ENCODE peak calls at places on chromosomes 6 and 20, in seven cellular contexts. One of them, this sample, is unnamed. For H3K27me3, the result is how much of the 10 kb centered on the place peaks cover.

GRCh38 chr6:163536770-163537169 is 122.3 kb downstream of the QKI start:
- DNase-seq in CD8-positive, alpha-beta memory T cell: no peak
- DNase-seq in IMR-90: peak
- DNase-seq in CD4-positive, CD25-positive, alpha-beta regulatory T cell: no peak
- DNase-seq in ascending aorta: no peak
- DNase-seq in gastrocnemius medialis: no peak
- DNase-seq in heart right ventricle: no peak
- DNase-seq in this sample: no peak

GRCh38 chr6:129317931-129318820 is 391.8 kb downstream of the ARHGAP18 start:
- DNase-seq in gastrocnemius medialis: no peak
- DNase-seq in IMR-90: peak
- DNase-seq in CD8-positive, alpha-beta memory T cell: no peak
- DNase-seq in heart right ventricle: no peak
- DNase-seq in ascending aorta: no peak
- DNase-seq in CD4-positive, CD25-positive, alpha-beta regulatory T cell: no peak
- DNase-seq in this sample: no peak

GRCh38 chr20:38109657-38110524 is 55.2 kb downstream of the TGM2 start:
- DNase-seq in ascending aorta: peak
- DNase-seq in CD8-positive, alpha-beta memory T cell: no peak
- DNase-seq in CD4-positive, CD25-positive, alpha-beta regulatory T cell: no peak
- DNase-seq in gastrocnemius medialis: peak
- DNase-seq in IMR-90: peak
- DNase-seq in heart right ventricle: peak
- DNase-seq in this sample: peak

GRCh38 chr6:22147983-22148797 is 148.6 kb downstream of the PRL start:
- DNase-seq in CD8-positive, alpha-beta memory T cell: peak
- DNase-seq in ascending aorta: no peak
- DNase-seq in CD4-positive, CD25-positive, alpha-beta regulatory T cell: no peak
- DNase-seq in heart right ventricle: peak
- DNase-seq in IMR-90: peak
- DNase-seq in gastrocnemius medialis: peak
- DNase-seq in this sample: peak

GRCh38 chr6:85468326-85468725 is 18.4 kb downstream of the NT5E start:
- DNase-seq in ascending aorta: no peak
- DNase-seq in CD4-positive, CD25-positive, alpha-beta regulatory T cell: no peak
- DNase-seq in CD8-positive, alpha-beta memory T cell: no peak
- DNase-seq in IMR-90: peak
- DNase-seq in gastrocnemius medialis: no peak
- DNase-seq in heart right ventricle: no peak
- DNase-seq in this sample: no peak

GRCh38 chr6:74182992-74183391 is 487.0 kb downstream of the CD109 start:
- DNase-seq in CD8-positive, alpha-beta memory T cell: no peak
- DNase-seq in heart right ventricle: no peak
- DNase-seq in ascending aorta: no peak
- DNase-seq in CD4-positive, CD25-positive, alpha-beta regulatory T cell: no peak
- DNase-seq in IMR-90: peak
- DNase-seq in gastrocnemius medialis: no peak
- DNase-seq in this sample: no peak

GRCh38 chr6:44431118-44431725 is 43.7 kb downstream of the CDC5L start:
- DNase-seq in gastrocnemius medialis: no peak
- DNase-seq in ascending aorta: no peak
- DNase-seq in CD8-positive, alpha-beta memory T cell: peak
- DNase-seq in heart right ventricle: peak
- DNase-seq in CD4-positive, CD25-positive, alpha-beta regulatory T cell: peak
- DNase-seq in IMR-90: peak
- DNase-seq in this sample: no peak

GRCh38 chr6:15894973-15895858 is 232.4 kb upstream of the DTNBP1 start:
- DNase-seq in ascending aorta: no peak
- DNase-seq in heart right ventricle: no peak
- DNase-seq in gastrocnemius medialis: no peak
- DNase-seq in IMR-90: no peak
- DNase-seq in CD4-positive, CD25-positive, alpha-beta regulatory T cell: no peak
- DNase-seq in CD8-positive, alpha-beta memory T cell: no peak
- DNase-seq in this sample: no peak

GRCh38 chr6:111805511-111806181 is 67.6 kb downstream of the FYN start:
- DNase-seq in heart right ventricle: no peak
- DNase-seq in ascending aorta: no peak
- DNase-seq in CD4-positive, CD25-positive, alpha-beta regulatory T cell: no peak
- DNase-seq in gastrocnemius medialis: no peak
- DNase-seq in IMR-90: peak
- DNase-seq in CD8-positive, alpha-beta memory T cell: no peak
- DNase-seq in this sample: no peak

GRCh38 chr6:15793826-15794225 is 131.0 kb upstream of the DTNBP1 start:
- DNase-seq in CD8-positive, alpha-beta memory T cell: no peak
- DNase-seq in heart right ventricle: no peak
- DNase-seq in IMR-90: no peak
- DNase-seq in ascending aorta: no peak
- DNase-seq in gastrocnemius medialis: no peak
- DNase-seq in CD4-positive, CD25-positive, alpha-beta regulatory T cell: no peak
- DNase-seq in this sample: no peak

GRCh38 chr20:8693709-8694108 is 375.2 kb upstream of the PLCB4 start:
- DNase-seq in gastrocnemius medialis: no peak
- DNase-seq in IMR-90: peak
- DNase-seq in heart right ventricle: no peak
- DNase-seq in CD8-positive, alpha-beta memory T cell: no peak
- DNase-seq in ascending aorta: no peak
- DNase-seq in CD4-positive, CD25-positive, alpha-beta regulatory T cell: no peak
- DNase-seq in this sample: no peak

GRCh38 chr6:142566628-142567396 is 265.0 kb downstream of the ADGRG6 start:
- DNase-seq in CD8-positive, alpha-beta memory T cell: peak
- DNase-seq in gastrocnemius medialis: no peak
- DNase-seq in heart right ventricle: peak
- DNase-seq in IMR-90: peak
- DNase-seq in ascending aorta: no peak
- DNase-seq in CD4-positive, CD25-positive, alpha-beta regulatory T cell: peak
- DNase-seq in this sample: peak

GRCh38 chr6:105791569-105792318 is 294.4 kb upstream of the PRDM1 start:
- DNase-seq in CD4-positive, CD25-positive, alpha-beta regulatory T cell: no peak
- DNase-seq in gastrocnemius medialis: no peak
- DNase-seq in CD8-positive, alpha-beta memory T cell: no peak
- DNase-seq in ascending aorta: no peak
- DNase-seq in heart right ventricle: no peak
- DNase-seq in IMR-90: no peak
- DNase-seq in this sample: no peak

GRCh38 chr20:23257848-23258746 is 92.5 kb upstream of the NXT1 start:
- DNase-seq in IMR-90: peak
- DNase-seq in heart right ventricle: peak
- DNase-seq in ascending aorta: peak
- DNase-seq in CD4-positive, CD25-positive, alpha-beta regulatory T cell: no peak
- DNase-seq in CD8-positive, alpha-beta memory T cell: no peak
- DNase-seq in gastrocnemius medialis: peak
- DNase-seq in this sample: no peak

GRCh38 chr6:34005845-34006644 is 139.8 kb downstream of the GRM4 start:
- DNase-seq in ascending aorta: no peak
- DNase-seq in IMR-90: no peak
- DNase-seq in heart right ventricle: no peak
- DNase-seq in CD8-positive, alpha-beta memory T cell: no peak
- DNase-seq in gastrocnemius medialis: no peak
- DNase-seq in CD4-positive, CD25-positive, alpha-beta regulatory T cell: no peak
- DNase-seq in this sample: no peak

GRCh38 chr6:24662206-24662605 is 4.5 kb downstream of the TDP2 start:
- DNase-seq in gastrocnemius medialis: no peak
- DNase-seq in CD4-positive, CD25-positive, alpha-beta regulatory T cell: no peak
- DNase-seq in heart right ventricle: no peak
- DNase-seq in IMR-90: no peak
- DNase-seq in ascending aorta: no peak
- DNase-seq in CD8-positive, alpha-beta memory T cell: no peak
- DNase-seq in this sample: no peak

GRCh38 chr6:168268755-168269154 is 50.8 kb downstream of the DACT2 start:
- DNase-seq in gastrocnemius medialis: no peak
- DNase-seq in CD4-positive, CD25-positive, alpha-beta regulatory T cell: no peak
- DNase-seq in CD8-positive, alpha-beta memory T cell: no peak
- DNase-seq in ascending aorta: peak
- DNase-seq in heart right ventricle: no peak
- DNase-seq in IMR-90: no peak
- DNase-seq in this sample: no peak

GRCh38 chr6:152720964-152721363 is 23.3 kb downstream of the MYCT1 start:
- DNase-seq in CD4-positive, CD25-positive, alpha-beta regulatory T cell: no peak
- DNase-seq in IMR-90: peak
- DNase-seq in ascending aorta: no peak
- DNase-seq in CD8-positive, alpha-beta memory T cell: no peak
- DNase-seq in gastrocnemius medialis: no peak
- DNase-seq in heart right ventricle: no peak
- DNase-seq in this sample: no peak

GRCh38 chr20:48850681-48851299 is 23.0 kb upstream of the PREX1 start:
- DNase-seq in CD8-positive, alpha-beta memory T cell: no peak
- DNase-seq in heart right ventricle: no peak
- DNase-seq in ascending aorta: no peak
- DNase-seq in IMR-90: no peak
- DNase-seq in gastrocnemius medialis: no peak
- DNase-seq in CD4-positive, CD25-positive, alpha-beta regulatory T cell: no peak
- DNase-seq in this sample: no peak

GRCh38 chr20:62120990-62121775 is 1.1 kb upstream of the LSM14B start:
- DNase-seq in CD4-positive, CD25-positive, alpha-beta regulatory T cell: peak
- DNase-seq in heart right ventricle: no peak
- DNase-seq in gastrocnemius medialis: peak
- DNase-seq in CD8-positive, alpha-beta memory T cell: no peak
- DNase-seq in IMR-90: peak
- DNase-seq in ascending aorta: peak
- DNase-seq in this sample: no peak

GRCh38 chr6:78993955-78994354 is 84.1 kb downstream of the PHIP start:
- DNase-seq in CD4-positive, CD25-positive, alpha-beta regulatory T cell: no peak
- DNase-seq in IMR-90: no peak
- DNase-seq in heart right ventricle: no peak
- DNase-seq in ascending aorta: no peak
- DNase-seq in CD8-positive, alpha-beta memory T cell: no peak
- DNase-seq in gastrocnemius medialis: no peak
- DNase-seq in this sample: no peak

GRCh38 chr6:139508023-139508422 is 133.6 kb upstream of the CITED2 start:
- DNase-seq in CD4-positive, CD25-positive, alpha-beta regulatory T cell: no peak
- DNase-seq in IMR-90: peak
- DNase-seq in CD8-positive, alpha-beta memory T cell: no peak
- DNase-seq in gastrocnemius medialis: no peak
- DNase-seq in ascending aorta: no peak
- DNase-seq in heart right ventricle: no peak
- DNase-seq in this sample: no peak

GRCh38 chr6:140043357-140043756 is 668.9 kb upstream of the CITED2 start:
- DNase-seq in heart right ventricle: no peak
- DNase-seq in ascending aorta: no peak
- DNase-seq in CD4-positive, CD25-positive, alpha-beta regulatory T cell: no peak
- DNase-seq in gastrocnemius medialis: no peak
- DNase-seq in IMR-90: peak
- DNase-seq in CD8-positive, alpha-beta memory T cell: no peak
- DNase-seq in this sample: no peak

GRCh38 chr6:40899684-40900155 is 139.3 kb downstream of the UNC5CL start:
- DNase-seq in CD8-positive, alpha-beta memory T cell: no peak
- DNase-seq in ascending aorta: no peak
- DNase-seq in CD4-positive, CD25-positive, alpha-beta regulatory T cell: no peak
- DNase-seq in heart right ventricle: no peak
- DNase-seq in gastrocnemius medialis: no peak
- DNase-seq in IMR-90: no peak
- DNase-seq in this sample: no peak
- H3K27ac ChIP-seq in CD8-positive, alpha-beta memory T cell: no peak
- H3K27ac ChIP-seq in ascending aorta: peak
- H3K27ac ChIP-seq in CD4-positive, CD25-positive, alpha-beta regulatory T cell: no peak
- H3K27ac ChIP-seq in heart right ventricle: peak
- H3K27ac ChIP-seq in gastrocnemius medialis: peak
- H3K27ac ChIP-seq in IMR-90: no peak
- H3K27ac ChIP-seq in this sample: peak

GRCh38 chr20:63718996-63719395 is 11.2 kb downstream of the ZGPAT start:
- DNase-seq in ascending aorta: no peak
- DNase-seq in heart right ventricle: no peak
- DNase-seq in gastrocnemius medialis: no peak
- DNase-seq in CD8-positive, alpha-beta memory T cell: no peak
- DNase-seq in IMR-90: no peak
- DNase-seq in CD4-positive, CD25-positive, alpha-beta regulatory T cell: no peak
- DNase-seq in this sample: no peak
- H3K4me3 ChIP-seq in ascending aorta: no peak
- H3K4me3 ChIP-seq in heart right ventricle: no peak
- H3K4me3 ChIP-seq in gastrocnemius medialis: no peak
- H3K4me3 ChIP-seq in CD8-positive, alpha-beta memory T cell: no peak
- H3K4me3 ChIP-seq in IMR-90: no peak
- H3K4me3 ChIP-seq in CD4-positive, CD25-positive, alpha-beta regulatory T cell: no peak
- H3K4me3 ChIP-seq in this sample: no peak

DNA sequence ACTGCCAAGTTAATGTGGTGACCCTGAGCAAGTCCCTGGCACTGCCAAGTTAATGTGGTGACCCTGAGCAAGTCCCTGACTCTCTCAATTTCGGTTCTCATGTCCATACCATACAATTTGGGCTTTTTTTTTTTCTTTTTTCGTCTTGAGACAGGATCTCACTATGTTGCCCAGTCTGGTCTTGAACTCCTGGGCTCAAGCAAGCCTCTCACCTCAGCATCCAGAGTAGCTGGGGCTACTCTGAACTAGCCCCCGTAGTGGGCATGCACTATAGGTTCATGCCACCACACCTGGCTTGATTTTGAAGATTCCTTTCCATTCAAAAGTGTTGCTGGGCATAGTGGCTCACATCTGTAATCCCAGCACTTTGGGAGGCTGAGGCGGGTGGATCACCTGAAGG is 100.0 kb upstream of the FOXP4 start:
- DNase-seq in heart right ventricle: no peak
- DNase-seq in CD4-positive, CD25-positive, alpha-beta regulatory T cell: no peak
- DNase-seq in CD8-positive, alpha-beta memory T cell: no peak
- DNase-seq in IMR-90: no peak
- DNase-seq in gastrocnemius medialis: no peak
- DNase-seq in ascending aorta: no peak
- DNase-seq in this sample: no peak
- H3K27me3 ChIP-seq in heart right ventricle: under half
- H3K27me3 ChIP-seq in CD4-positive, CD25-positive, alpha-beta regulatory T cell: under half
- H3K27me3 ChIP-seq in CD8-positive, alpha-beta memory T cell: under half
- H3K27me3 ChIP-seq in IMR-90: half or more
- H3K27me3 ChIP-seq in gastrocnemius medialis: under half
- H3K27me3 ChIP-seq in ascending aorta: under half
- H3K27me3 ChIP-seq in this sample: under half

GRCh38 chr6:97289332-97289731 is 6.3 kb upstream of the MMS22L start:
- DNase-seq in gastrocnemius medialis: no peak
- DNase-seq in heart right ventricle: no peak
- DNase-seq in CD8-positive, alpha-beta memory T cell: no peak
- DNase-seq in IMR-90: no peak
- DNase-seq in ascending aorta: no peak
- DNase-seq in CD4-positive, CD25-positive, alpha-beta regulatory T cell: no peak
- DNase-seq in this sample: no peak

GRCh38 chr6:97288188-97288587 is 5.2 kb upstream of the MMS22L start:
- DNase-seq in CD4-positive, CD25-positive, alpha-beta regulatory T cell: no peak
- DNase-seq in IMR-90: no peak
- DNase-seq in heart right ventricle: no peak
- DNase-seq in gastrocnemius medialis: no peak
- DNase-seq in ascending aorta: no peak
- DNase-seq in CD8-positive, alpha-beta memory T cell: no peak
- DNase-seq in this sample: no peak

GRCh38 chr6:97293198-97293696 is 10.2 kb upstream of the MMS22L start:
- DNase-seq in CD8-positive, alpha-beta memory T cell: no peak
- DNase-seq in CD4-positive, CD25-positive, alpha-beta regulatory T cell: no peak
- DNase-seq in heart right ventricle: no peak
- DNase-seq in gastrocnemius medialis: no peak
- DNase-seq in IMR-90: peak
- DNase-seq in ascending aorta: no peak
- DNase-seq in this sample: no peak

GRCh38 chr6:97294451-97294850 is 11.4 kb upstream of the MMS22L start:
- DNase-seq in IMR-90: peak
- DNase-seq in heart right ventricle: no peak
- DNase-seq in CD8-positive, alpha-beta memory T cell: no peak
- DNase-seq in CD4-positive, CD25-positive, alpha-beta regulatory T cell: no peak
- DNase-seq in gastrocnemius medialis: no peak
- DNase-seq in ascending aorta: no peak
- DNase-seq in this sample: no peak

DNA sequence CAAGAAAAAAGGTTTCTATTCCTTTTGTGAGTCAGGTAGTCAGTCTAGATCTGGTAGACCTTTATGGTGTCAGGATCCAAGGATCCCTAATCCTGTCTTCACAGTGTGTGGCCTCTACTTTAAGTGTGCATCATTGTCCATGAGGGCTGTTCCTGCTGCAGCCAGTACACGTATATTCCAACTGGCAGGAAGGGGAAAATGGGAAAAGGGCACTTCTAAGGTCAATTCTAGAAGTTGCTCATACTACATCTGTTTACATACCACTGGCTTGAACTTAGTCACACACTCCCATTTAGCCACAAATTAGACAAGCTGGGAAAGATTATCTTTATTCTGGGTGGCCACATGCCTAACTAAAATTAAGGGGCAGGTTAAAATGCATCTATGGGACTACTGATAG is 9.7 kb upstream of the MMS22L start:
- DNase-seq in gastrocnemius medialis: no peak
- DNase-seq in heart right ventricle: no peak
- DNase-seq in CD4-positive, CD25-positive, alpha-beta regulatory T cell: no peak
- DNase-seq in IMR-90: peak
- DNase-seq in CD8-positive, alpha-beta memory T cell: no peak
- DNase-seq in ascending aorta: no peak
- DNase-seq in this sample: no peak
- H3K27ac ChIP-seq in gastrocnemius medialis: no peak
- H3K27ac ChIP-seq in heart right ventricle: no peak
- H3K27ac ChIP-seq in CD4-positive, CD25-positive, alpha-beta regulatory T cell: no peak
- H3K27ac ChIP-seq in IMR-90: no peak
- H3K27ac ChIP-seq in CD8-positive, alpha-beta memory T cell: no peak
- H3K27ac ChIP-seq in ascending aorta: no peak
- H3K27ac ChIP-seq in this sample: no peak

This sample was measured in right cardiac atrium.